ENCODE peak calls at places on chromosomes 2 and 18, in eight cellular contexts. U is astrocyte of the spinal cord, S is HL-60, A is uterus, Z is left ventricle myocardium inferior, K is kidney epithelial cell, T is psoas muscle, H is GM23338. Y is an unnamed sample.
A peak's percentile ranks its signal among the peaks of the same experiment; 100 is the strongest.

GRCh38 chr2:44429034-44429433 is 67.3 kb downstream of the CAMKMT start:
- DNase-seq in U (peak; percentile 22), S (no peak), A (no peak), Z (no peak), K (no peak), T (no peak), H (no peak), Y (no peak)

GRCh38 chr2:161425966-161426365 is 9.9 kb downstream of the TBR1 start:
- DNase-seq in U (no peak), S (no peak), A (no peak), Z (no peak), K (no peak), T (no peak), H (no peak), Y (no peak)

GRCh38 chr2:33034784-33035183 is 88.0 kb downstream of the LTBP1 start:
- DNase-seq in U (peak; percentile 74), S (no peak), A (peak; percentile 23), Z (no peak), K (no peak), T (no peak), H (no peak), Y (no peak)

GRCh38 chr2:216622526-216622925 is 10.7 kb upstream of the IGFBP2 start:
- DNase-seq in U (no peak), S (no peak), A (no peak), Z (no peak), K (no peak), T (no peak), H (no peak), Y (no peak)

GRCh38 chr2:155223781-155224406 is 525.4 kb downstream of the KCNJ3 start:
- DNase-seq in U (peak; percentile 19), S (no peak), A (no peak), Z (no peak), K (no peak), T (no peak), H (peak; percentile 40), Y (no peak)

GRCh38 chr2:72819501-72819900 is 6.3 kb downstream of the EXOC6B start:
- DNase-seq in U (no peak), S (no peak), A (no peak), Z (no peak), K (no peak), T (no peak), H (no peak), Y (no peak)

GRCh38 chr2:196238836-196239380 is 67.5 kb upstream of the STK17B start:
- DNase-seq in U (no peak), S (no peak), A (no peak), Z (no peak), K (no peak), T (no peak), H (no peak), Y (no peak)

GRCh38 chr2:67888351-67889005 is 174.3 kb downstream of the C1D start:
- DNase-seq in U (peak; percentile 76), S (no peak), A (no peak), Z (no peak), K (no peak), T (no peak), H (no peak), Y (no peak)

GRCh38 chr2:170843656-170844055 is 27.0 kb downstream of the GAD1 start:
- DNase-seq in U (peak; percentile 55), S (no peak), A (no peak), Z (no peak), K (peak; percentile 44), T (no peak), H (no peak), Y (peak; percentile 35)

GRCh38 chr2:190440113-190440512 is 32.0 kb downstream of the MFSD6 start:
- DNase-seq in U (no peak), S (no peak), A (no peak), Z (no peak), K (no peak), T (no peak), H (no peak), Y (no peak)

GRCh38 chr2:43225788-43226557 is 433 bp downstream of the ZFP36L2 start:
- DNase-seq in U (peak; percentile 84), S (peak; percentile 52), A (peak; percentile 73), Z (peak; percentile 75), K (no peak), T (peak; percentile 87), H (peak; percentile 56), Y (no peak)

GRCh38 chr2:226583715-226584114 is 215.9 kb downstream of the IRS1 start:
- DNase-seq in U (peak; percentile 91), S (no peak), A (no peak), Z (no peak), K (peak; percentile 80), T (no peak), H (no peak), Y (peak; percentile 81)

GRCh38 chr2:121877366-121877765 is 121.9 kb downstream of the TSN start:
- DNase-seq in U (no peak), S (no peak), A (no peak), Z (no peak), K (no peak), T (no peak), H (no peak), Y (no peak)

GRCh38 chr2:203890733-203891132 is 23.2 kb downstream of the CTLA4 start:
- DNase-seq in U (no peak), S (no peak), A (no peak), Z (no peak), K (no peak), T (no peak), H (no peak), Y (no peak)

GRCh38 chr2:121778736-121779487 is 23.5 kb downstream of the TSN start:
- DNase-seq in U (no peak), S (no peak), A (no peak), Z (no peak), K (no peak), T (no peak), H (peak; percentile 50), Y (no peak)

GRCh38 chr2:45554764-45555163 is 56.3 kb downstream of the SRBD1 start:
- DNase-seq in U (peak; percentile 50), S (no peak), A (no peak), Z (no peak), K (no peak), T (no peak), H (no peak), Y (no peak)

GRCh38 chr2:129055242-129055641 is 736.6 kb upstream of the HS6ST1 start:
- DNase-seq in U (no peak), S (no peak), A (no peak), Z (no peak), K (no peak), T (no peak), H (no peak), Y (no peak)

GRCh38 chr18:62844850-62845643 is 129.7 kb downstream of the PHLPP1 start:
- DNase-seq in U (no peak), S (no peak), A (no peak), Z (no peak), K (no peak), T (no peak), H (no peak), Y (no peak)

GRCh38 chr2:10271946-10272345 is 30.8 kb upstream of the HPCAL1 start:
- DNase-seq in U (no peak), S (no peak), A (no peak), Z (no peak), K (no peak), T (peak; percentile 15), H (no peak), Y (no peak)

GRCh38 chr2:54601339-54601738 is 122.1 kb upstream of the EML6 start:
- DNase-seq in U (peak; percentile 70), S (no peak), A (no peak), Z (no peak), K (peak; percentile 98), T (no peak), H (no peak), Y (no peak)

GRCh38 chr2:102313950-102314349 is 2.6 kb downstream of the IL1RL1 start:
- DNase-seq in U (no peak), S (no peak), A (no peak), Z (no peak), K (no peak), T (no peak), H (no peak), Y (no peak)

GRCh38 chr18:49017813-49018552 is 67.2 kb upstream of the SMAD7 start:
- DNase-seq in U (no peak), S (no peak), A (peak; percentile 13), Z (no peak), K (no peak), T (peak; percentile 49), H (no peak), Y (no peak)

GRCh38 chr2:190636362-190636761 is 12.5 kb upstream of the NAB1 start:
- DNase-seq in U (peak; percentile 59), S (no peak), A (no peak), Z (no peak), K (no peak), T (no peak), H (no peak), Y (peak; percentile 80)

GRCh38 chr2:79860233-79861058 is 347.6 kb downstream of the CTNNA2 start:
- DNase-seq in U (peak; percentile 32), S (peak; percentile 2), A (no peak), Z (no peak), K (no peak), T (no peak), H (peak; percentile 79), Y (peak; percentile 1)
- TF ChIP-seq CTCF in U (peak; percentile 75), S (peak; percentile 62), A (no peak), Z (peak; percentile 36), K (peak; percentile 80), T (no peak), H (peak; percentile 92), Y (peak; percentile 70)

DNA sequence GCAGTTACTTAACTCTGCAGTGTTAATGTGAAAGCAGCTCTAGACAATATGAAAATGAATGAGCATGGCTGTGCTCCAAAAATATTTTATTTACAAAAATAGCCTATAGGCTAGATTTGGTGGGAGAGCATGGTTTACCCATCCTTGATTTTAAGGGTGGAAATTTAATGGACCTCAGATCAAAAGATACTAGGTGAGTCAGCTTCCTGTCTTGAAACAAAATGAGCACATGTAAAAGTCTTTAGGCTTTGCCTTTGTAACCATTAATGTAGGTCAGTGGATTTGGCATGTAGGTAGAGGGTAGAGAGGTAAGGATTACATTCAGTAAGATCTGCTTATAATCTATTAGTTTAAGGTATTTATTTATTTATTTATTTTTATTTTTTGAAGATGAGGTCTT is 72.7 kb downstream of the GREB1L start:
- DNase-seq in U (no peak), S (no peak), A (no peak), Z (no peak), K (no peak), T (no peak), H (no peak), Y (no peak)
- H3K4me3 ChIP-seq in U (no peak overlapping the region), S (no peak overlapping the region), A (no peak overlapping the region), Z (no peak overlapping the region), K (no peak overlapping the region), T (no peak overlapping the region), H (no peak overlapping the region), Y (no peak overlapping the region)

GRCh38 chr2:64913357-64913869 is 75.8 kb upstream of the SLC1A4 start:
- DNase-seq in U (no peak), S (peak; percentile 34), A (no peak), Z (no peak), K (no peak), T (no peak), H (peak; percentile 74), Y (no peak)
- TF ChIP-seq CTCF in U (peak; percentile 21), S (no peak), A (no peak), Z (no peak), K (peak; percentile 46), T (no peak), H (peak; percentile 89), Y (peak; percentile 33)

DNA sequence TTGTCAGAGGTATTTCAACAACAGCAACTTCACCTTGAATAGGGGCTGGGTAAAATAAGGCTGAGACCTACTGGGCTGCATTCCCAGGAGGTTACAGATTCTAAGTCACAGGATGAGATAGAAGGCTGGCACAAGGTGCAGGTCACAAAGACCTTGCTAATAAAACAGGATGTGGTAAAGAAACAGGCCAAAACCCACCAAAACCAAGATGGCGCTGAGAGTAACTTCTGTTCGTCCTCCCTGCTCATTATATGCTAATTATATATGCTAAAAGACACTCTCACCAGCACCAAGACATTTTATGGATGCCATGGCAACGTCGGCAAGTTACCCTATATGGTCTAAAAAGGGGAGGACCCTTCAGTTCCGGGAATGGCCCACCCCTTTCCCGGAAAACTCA is 711.5 kb upstream of the KLHL29 start:
- DNase-seq in U (no peak), S (no peak), A (no peak), Z (no peak), K (no peak), T (no peak), H (no peak), Y (no peak)
- H3K4me3 ChIP-seq in U (no peak overlapping the region), S (no peak overlapping the region), A (no peak overlapping the region), Z (no peak overlapping the region), K (no peak overlapping the region), T (no peak overlapping the region), H (no peak overlapping the region), Y (no peak overlapping the region)

Y was measured in retinal pigment epithelial cell.